ENCODE peak calls at places on chromosome 1, in six cellular contexts. H is right cardiac atrium, O is body of pancreas, V is IMR-90, Z is astrocyte of the spinal cord, Q is adrenal gland. T is an unnamed sample.

GRCh38 chr1:62882161-62882560 is 98.2 kb downstream of the ATG4C start:
- DNase-seq in H (no peak), O (no peak), V (no peak), Z (no peak), Q (no peak), T (no peak)

GRCh38 chr1:150162862-150163706 is 13.4 kb downstream of the PLEKHO1 start:
- DNase-seq in H (peak), O (peak), V (peak), Z (peak), Q (peak), T (peak)

GRCh38 chr1:19028110-19028509 is 71.6 kb upstream of the IFFO2 start:
- DNase-seq in H (no peak), O (no peak), V (no peak), Z (no peak), Q (peak), T (no peak)

GRCh38 chr1:89166705-89167104 is 9.1 kb downstream of the GBP7 start:
- DNase-seq in H (no peak), O (no peak), V (no peak), Z (no peak), Q (no peak), T (no peak)

GRCh38 chr1:121516279-121516967 is 331.6 kb downstream of the SRGAP2C start:
- DNase-seq in H (peak), O (no peak), V (no peak), Z (no peak), Q (peak), T (no peak)

GRCh38 chr1:232432313-232432712 is 197.6 kb downstream of the SIPA1L2 start:
- DNase-seq in H (no peak), O (no peak), V (no peak), Z (peak), Q (no peak), T (peak)

GRCh38 chr1:60581455-60582220 is 500.7 kb upstream of the NFIA start:
- DNase-seq in H (no peak), O (no peak), V (no peak), Z (peak), Q (no peak), T (no peak)

GRCh38 chr1:234478152-234478480 is 863 bp downstream of the TARBP1 start:
- DNase-seq in H (no peak), O (peak), V (peak), Z (peak), Q (peak), T (peak)

GRCh38 chr1:86259390-86259789 is 102.8 kb upstream of the COL24A1 start:
- DNase-seq in H (no peak), O (no peak), V (peak), Z (no peak), Q (no peak), T (no peak)

GRCh38 chr1:212669102-212669501 is 30.5 kb downstream of the BATF3 start:
- DNase-seq in H (no peak), O (no peak), V (peak), Z (no peak), Q (no peak), T (no peak)

GRCh38 chr1:9280015-9280860 is 12.5 kb upstream of the SPSB1 start:
- DNase-seq in H (peak), O (no peak), V (peak), Z (peak), Q (peak), T (peak)

GRCh38 chr1:22204989-22205913 is 62.4 kb upstream of the WNT4 start:
- DNase-seq in H (peak), O (peak), V (no peak), Z (no peak), Q (peak), T (peak)

GRCh38 chr1:223403184-223403815 is 10.1 kb downstream of the CCDC185 start:
- DNase-seq in H (no peak), O (no peak), V (peak), Z (peak), Q (no peak), T (no peak)

GRCh38 chr1:101632548-101633256 is 364.0 kb downstream of the OLFM3 start:
- DNase-seq in H (no peak), O (no peak), V (no peak), Z (no peak), Q (no peak), T (no peak)

GRCh38 chr1:207822124-207822601 is 70.3 kb downstream of the CD46 start:
- DNase-seq in H (no peak), O (no peak), V (no peak), Z (no peak), Q (peak), T (no peak)

GRCh38 chr1:119159963-119160362 is 19.5 kb upstream of the WARS2 start:
- DNase-seq in H (no peak), O (no peak), V (no peak), Z (no peak), Q (no peak), T (no peak)

GRCh38 chr1:234600418-234601216 is 9.4 kb downstream of the IRF2BP2 start:
- DNase-seq in H (peak), O (peak), V (no peak), Z (no peak), Q (peak), T (peak)

GRCh38 chr1:199220046-199220445 is 581.2 kb downstream of the PTPRC start:
- DNase-seq in H (no peak), O (no peak), V (no peak), Z (no peak), Q (no peak), T (no peak)

GRCh38 chr1:164261691-164262240 is 297.2 kb upstream of the PBX1 start:
- DNase-seq in H (no peak), O (no peak), V (no peak), Z (no peak), Q (no peak), T (no peak)

GRCh38 chr1:2050482-2050792 is 226 bp downstream of the PRKCZ start:
- DNase-seq in H (no peak), O (no peak), V (no peak), Z (no peak), Q (peak), T (no peak)

GRCh38 chr1:218584418-218585155 is 239.5 kb downstream of the TGFB2 start:
- DNase-seq in H (no peak), O (no peak), V (peak), Z (peak), Q (no peak), T (no peak)

GRCh38 chr1:224168859-224169380 is 14.1 kb upstream of the DEGS1 start:
- DNase-seq in H (peak), O (no peak), V (peak), Z (peak), Q (peak), T (no peak)

DNA sequence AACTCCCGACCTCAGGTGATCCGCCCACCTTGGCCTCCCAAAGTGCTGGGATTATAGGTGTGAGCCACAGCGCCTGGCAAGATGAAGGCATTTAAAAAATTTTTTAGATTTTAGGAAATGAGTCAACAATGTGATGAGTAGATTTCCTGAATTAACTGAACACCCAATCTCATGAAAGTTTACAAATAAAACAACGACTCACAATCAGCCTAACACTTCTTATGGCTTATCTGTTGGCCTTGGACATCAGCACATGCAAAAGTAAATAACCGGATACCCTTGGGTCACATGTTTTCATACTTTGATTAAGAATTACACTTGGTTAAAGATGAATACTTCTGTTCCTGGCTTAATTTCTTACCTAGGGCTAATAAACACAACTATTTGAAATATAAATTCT is 3.0 kb downstream of the GNG12 start:
- DNase-seq in H (no peak), O (no peak), V (no peak), Z (no peak), Q (no peak), T (no peak)
- H3K4me3 ChIP-seq in H (no peak), O (no peak), V (no peak), Z (no peak), Q (peak), T (no peak)

GRCh38 chr1:28756846-28757245 is 20.1 kb downstream of the YTHDF2 start:
- DNase-seq in H (no peak), O (no peak), V (no peak), Z (no peak), Q (no peak), T (no peak)

GRCh38 chr1:28751315-28752056 is 14.7 kb downstream of the YTHDF2 start:
- DNase-seq in H (no peak), O (no peak), V (peak), Z (peak), Q (no peak), T (no peak)

GRCh38 chr1:28759257-28759656 is 22.5 kb downstream of the YTHDF2 start:
- DNase-seq in H (no peak), O (no peak), V (no peak), Z (no peak), Q (no peak), T (no peak)

GRCh38 chr1:28758420-28758819 is 21.7 kb downstream of the YTHDF2 start:
- DNase-seq in H (no peak), O (no peak), V (no peak), Z (no peak), Q (no peak), T (no peak)

DNA sequence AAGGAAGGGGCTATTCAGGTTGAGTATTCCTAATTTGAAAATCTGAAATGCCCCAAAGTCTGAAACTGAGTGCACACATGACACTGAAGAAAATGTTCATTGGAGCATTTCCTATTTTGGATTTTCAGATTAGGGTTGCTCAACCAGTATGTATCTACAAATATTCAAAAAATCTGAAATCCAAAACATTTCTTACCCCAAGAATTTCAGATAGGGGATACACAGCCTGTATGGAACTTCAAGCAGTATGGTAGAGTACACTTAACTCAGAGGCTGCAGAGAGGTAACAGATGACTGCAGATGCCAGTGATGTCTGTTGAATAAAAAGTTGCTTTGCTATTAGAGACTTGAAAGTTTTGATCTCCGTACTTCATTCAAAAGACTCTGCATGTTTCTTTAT is 19.0 kb downstream of the YTHDF2 start:
- DNase-seq in H (no peak), O (no peak), V (peak), Z (no peak), Q (no peak), T (no peak)
- H3K4me3 ChIP-seq in H (no peak), O (no peak), V (no peak), Z (no peak), Q (no peak), T (no peak)

DNA sequence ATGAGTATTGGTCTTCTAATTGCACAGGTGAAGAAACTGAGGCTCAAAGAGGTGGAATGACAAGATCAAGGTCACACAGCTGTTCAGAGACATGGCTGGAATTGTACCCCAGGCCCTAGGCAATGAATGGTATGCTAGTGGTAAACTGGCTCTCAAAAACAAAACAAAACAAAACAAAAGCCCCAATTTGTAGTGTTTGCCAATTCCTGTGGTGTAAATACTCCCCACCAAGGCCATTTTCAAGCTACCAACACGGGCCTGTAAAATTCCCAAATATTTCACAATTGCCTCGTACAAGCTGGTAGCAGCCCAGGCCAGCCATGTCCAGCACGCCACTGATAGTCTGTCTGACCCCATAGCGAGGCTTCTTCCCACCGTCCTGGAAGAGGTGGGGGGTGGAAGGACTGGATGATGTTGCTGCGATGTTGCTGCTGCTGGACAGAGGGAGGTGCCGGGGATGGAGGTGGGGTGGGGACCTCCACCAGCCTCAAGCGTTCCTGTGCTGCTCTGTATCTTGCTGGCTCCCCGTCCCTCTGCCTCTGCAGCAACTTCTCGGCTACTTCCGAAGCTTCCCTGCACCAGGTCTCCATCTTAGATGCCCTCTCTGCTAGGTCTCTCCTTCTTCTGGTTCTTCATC is 62.2 kb upstream of the RUNX3 start:
- DNase-seq in H (no peak), O (no peak), V (no peak), Z (no peak), Q (no peak), T (no peak)
- H3K4me3 ChIP-seq in H (no peak), O (no peak), V (no peak), Z (no peak), Q (no peak), T (no peak)

GRCh38 chr1:152745765-152746444 is 11.9 kb upstream of the KPRP start:
- DNase-seq in H (no peak), O (no peak), V (no peak), Z (no peak), Q (no peak), T (no peak)

GRCh38 chr1:152741656-152742055 is 16.2 kb upstream of the KPRP start:
- DNase-seq in H (no peak), O (no peak), V (no peak), Z (no peak), Q (no peak), T (no peak)

GRCh38 chr1:152747831-152748230 is 10.0 kb upstream of the KPRP start:
- DNase-seq in H (no peak), O (no peak), V (no peak), Z (no peak), Q (no peak), T (no peak)

GRCh38 chr1:152743371-152744145 is 14.3 kb upstream of the KPRP start:
- DNase-seq in H (no peak), O (no peak), V (peak), Z (no peak), Q (no peak), T (no peak)

DNA sequence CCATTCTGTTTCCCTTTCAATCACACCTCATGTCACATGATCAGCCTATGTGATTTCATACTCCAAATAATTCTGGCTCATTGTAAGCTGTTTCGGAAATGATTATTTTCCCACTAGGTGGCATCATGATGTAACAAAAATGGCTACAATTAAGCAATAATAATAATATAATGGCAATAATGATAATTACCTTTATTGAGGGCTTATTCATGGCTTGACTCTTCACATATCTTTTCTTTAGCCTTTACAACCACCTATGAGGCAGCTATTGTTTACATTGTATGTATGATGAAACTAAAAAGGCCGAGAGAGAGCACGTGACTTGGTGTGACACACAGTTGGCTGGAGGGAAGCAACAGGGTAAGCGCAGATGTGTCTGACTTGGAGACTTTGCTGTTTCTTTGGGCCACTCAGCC is 12.5 kb upstream of the KPRP start:
- DNase-seq in H (no peak), O (no peak), V (peak), Z (peak), Q (no peak), T (no peak)
- H3K4me3 ChIP-seq in H (no peak), O (no peak), V (no peak), Z (no peak), Q (no peak), T (no peak)

DNA sequence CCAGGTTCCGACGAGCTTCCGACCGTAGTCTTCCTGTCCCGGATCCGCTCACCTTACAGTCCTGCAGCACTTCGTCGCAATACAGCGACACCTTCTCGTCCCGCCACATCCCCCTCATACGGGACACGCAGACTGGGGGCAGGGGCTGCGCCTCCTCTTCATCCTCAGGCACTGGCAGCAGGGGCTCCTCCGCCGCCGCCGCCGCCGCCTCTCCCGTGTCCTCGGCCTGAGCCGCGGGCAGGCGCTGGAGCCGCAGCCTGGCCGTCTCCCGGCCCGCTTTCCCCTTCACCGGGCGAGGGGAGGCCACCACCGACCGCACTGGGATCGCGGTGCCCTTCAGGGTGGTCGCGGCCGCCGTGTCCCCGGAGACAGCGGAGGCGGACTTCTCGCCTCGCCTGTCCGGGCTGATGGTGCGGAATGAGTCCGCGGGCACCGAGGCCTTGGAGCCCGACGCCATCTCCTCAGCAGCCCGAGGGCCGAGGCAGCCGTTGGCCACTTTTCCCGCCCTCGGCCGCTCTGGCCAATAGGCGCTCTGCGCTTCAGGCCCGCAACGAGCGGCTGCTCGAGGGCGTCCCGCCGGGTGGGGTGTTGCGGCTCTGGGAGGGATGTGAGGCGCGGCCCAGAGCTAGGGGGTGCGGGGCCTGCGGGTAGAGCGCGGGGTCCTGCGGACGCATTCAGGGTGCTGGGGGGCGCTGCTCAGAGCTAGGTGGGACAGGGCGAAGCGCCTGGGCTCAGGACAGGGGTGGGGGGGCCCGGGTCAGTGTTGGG is at the start of gene SHCBP1L:
- DNase-seq in H (peak), O (no peak), V (no peak), Z (no peak), Q (no peak), T (no peak)
- H3K4me3 ChIP-seq in H (peak), O (no peak), V (no peak), Z (no peak), Q (peak), T (no peak)

T was measured in thyroid gland.